ENCODE peak calls at places on chromosomes 12 and 14, in four cellular contexts. One of them, this sample, is unnamed.
A peak's percentile ranks its signal among the peaks of the same experiment; 100 is the strongest.

GRCh38 chr14:21071225-21072041 is 1.3 kb downstream of the ARHGEF40 start:
- DNase-seq in neuronal stem cell: peak; percentile 74
- DNase-seq in mesenchymal stem cell: peak; percentile 96
- DNase-seq in IMR-90: peak; percentile 95
- DNase-seq in this sample: peak; percentile 28

GRCh38 chr14:77014004-77014604 is 14.4 kb downstream of the IRF2BPL start:
- DNase-seq in neuronal stem cell: no peak
- DNase-seq in IMR-90: peak; percentile 47
- DNase-seq in mesenchymal stem cell: no peak
- DNase-seq in this sample: peak; percentile 83

GRCh38 chr12:72330784-72331183 is 58.6 kb downstream of the TRHDE start:
- DNase-seq in neuronal stem cell: no peak
- DNase-seq in IMR-90: no peak
- DNase-seq in mesenchymal stem cell: no peak
- DNase-seq in this sample: no peak

GRCh38 chr12:123119808-123120207 is 31.1 kb downstream of the PITPNM2 start:
- DNase-seq in neuronal stem cell: no peak
- DNase-seq in mesenchymal stem cell: no peak
- DNase-seq in IMR-90: no peak
- DNase-seq in this sample: peak; percentile 77

GRCh38 chr12:48000878-48001321 is 3.4 kb downstream of the COL2A1 start:
- DNase-seq in neuronal stem cell: peak; percentile 37
- DNase-seq in IMR-90: peak; percentile 47
- DNase-seq in mesenchymal stem cell: peak; percentile 63
- DNase-seq in this sample: peak; percentile 93

GRCh38 chr12:105506678-105507310 is 176.3 kb downstream of the C12orf75 start:
- DNase-seq in neuronal stem cell: no peak
- DNase-seq in IMR-90: no peak
- DNase-seq in mesenchymal stem cell: no peak
- DNase-seq in this sample: no peak

GRCh38 chr12:47787596-47788319 is 14.7 kb downstream of the SLC48A1 start:
- DNase-seq in mesenchymal stem cell: no peak
- DNase-seq in neuronal stem cell: no peak
- DNase-seq in IMR-90: no peak
- DNase-seq in this sample: no peak

GRCh38 chr12:16788888-16789790 is 183.2 kb upstream of the LMO3 start:
- DNase-seq in neuronal stem cell: peak; percentile 20
- DNase-seq in mesenchymal stem cell: no peak
- DNase-seq in IMR-90: no peak
- DNase-seq in this sample: no peak

GRCh38 chr14:71467419-71467818 is 464.8 kb upstream of the RGS6 start:
- DNase-seq in IMR-90: no peak
- DNase-seq in neuronal stem cell: no peak
- DNase-seq in mesenchymal stem cell: no peak
- DNase-seq in this sample: peak; percentile 41

GRCh38 chr14:75196468-75196867 is 20.1 kb upstream of the TMED10 start:
- DNase-seq in IMR-90: no peak
- DNase-seq in neuronal stem cell: no peak
- DNase-seq in mesenchymal stem cell: no peak
- DNase-seq in this sample: no peak

GRCh38 chr12:12689672-12690287 is 6.2 kb downstream of the GPR19 start:
- DNase-seq in mesenchymal stem cell: no peak
- DNase-seq in neuronal stem cell: no peak
- DNase-seq in IMR-90: peak; percentile 11
- DNase-seq in this sample: no peak

GRCh38 chr14:34797747-34798583 is 77.2 kb downstream of the BAZ1A start:
- DNase-seq in mesenchymal stem cell: no peak
- DNase-seq in IMR-90: no peak
- DNase-seq in neuronal stem cell: no peak
- DNase-seq in this sample: no peak

GRCh38 chr14:66539034-66539433 is 31.1 kb downstream of the GPHN start:
- DNase-seq in neuronal stem cell: no peak
- DNase-seq in mesenchymal stem cell: no peak
- DNase-seq in IMR-90: no peak
- DNase-seq in this sample: no peak

GRCh38 chr14:40113671-40114070 is 681.4 kb upstream of the FBXO33 start:
- DNase-seq in IMR-90: no peak
- DNase-seq in neuronal stem cell: no peak
- DNase-seq in mesenchymal stem cell: no peak
- DNase-seq in this sample: no peak

GRCh38 chr12:6072302-6072752 is 52.1 kb downstream of the VWF start:
- DNase-seq in IMR-90: peak; percentile 79
- DNase-seq in mesenchymal stem cell: peak; percentile 73
- DNase-seq in neuronal stem cell: no peak
- DNase-seq in this sample: peak; percentile 91

GRCh38 chr14:54220122-54220691 is 176.6 kb upstream of the CDKN3 start:
- DNase-seq in mesenchymal stem cell: peak; percentile 34
- DNase-seq in neuronal stem cell: no peak
- DNase-seq in IMR-90: no peak
- DNase-seq in this sample: no peak

GRCh38 chr14:65229431-65230286 is 127.3 kb upstream of the MAX start:
- DNase-seq in neuronal stem cell: peak; percentile 85
- DNase-seq in mesenchymal stem cell: peak; percentile 63
- DNase-seq in IMR-90: no peak
- DNase-seq in this sample: no peak

GRCh38 chr14:57709909-57710308 is 156.0 kb downstream of the SLC35F4 start:
- DNase-seq in neuronal stem cell: no peak
- DNase-seq in IMR-90: no peak
- DNase-seq in mesenchymal stem cell: no peak
- DNase-seq in this sample: no peak

GRCh38 chr14:54474232-54474793 is 14.5 kb downstream of the GMFB start:
- DNase-seq in neuronal stem cell: no peak
- DNase-seq in mesenchymal stem cell: no peak
- DNase-seq in IMR-90: peak; percentile 17
- DNase-seq in this sample: no peak

GRCh38 chr12:82174936-82175335 is 183.3 kb downstream of the CCDC59 start:
- DNase-seq in IMR-90: no peak
- DNase-seq in mesenchymal stem cell: no peak
- DNase-seq in neuronal stem cell: no peak
- DNase-seq in this sample: no peak

GRCh38 chr14:102234331-102235264 is 70.4 kb downstream of the MOK start:
- DNase-seq in IMR-90: no peak
- DNase-seq in mesenchymal stem cell: no peak
- DNase-seq in neuronal stem cell: no peak
- DNase-seq in this sample: no peak

GRCh38 chr14:102910442-102910841 is 12.0 kb upstream of the AMN start:
- DNase-seq in neuronal stem cell: no peak
- DNase-seq in IMR-90: no peak
- DNase-seq in mesenchymal stem cell: no peak
- DNase-seq in this sample: no peak

GRCh38 chr14:31568671-31569070 is 7.5 kb downstream of the NUBPL start:
- DNase-seq in neuronal stem cell: no peak
- DNase-seq in IMR-90: peak; percentile 61
- DNase-seq in mesenchymal stem cell: peak; percentile 66
- DNase-seq in this sample: peak; percentile 67

GRCh38 chr12:128829870-128830504 is 6.2 kb upstream of the SLC15A4 start:
- DNase-seq in neuronal stem cell: no peak
- DNase-seq in IMR-90: no peak
- DNase-seq in mesenchymal stem cell: no peak
- DNase-seq in this sample: peak; percentile 25

GRCh38 chr12:64600164-64600561 is 10.1 kb upstream of the RASSF3 start:
- DNase-seq in neuronal stem cell: no peak
- DNase-seq in IMR-90: no peak
- DNase-seq in mesenchymal stem cell: no peak
- DNase-seq in this sample: no peak

GRCh38 chr12:49364989-49365388 is 2.3 kb upstream of the SPATS2 start:
- DNase-seq in mesenchymal stem cell: peak; percentile 75
- DNase-seq in neuronal stem cell: no peak
- DNase-seq in IMR-90: peak; percentile 90
- DNase-seq in this sample: no peak

GRCh38 chr14:56741325-56741724 is 69.0 kb downstream of the OTX2 start:
- DNase-seq in neuronal stem cell: no peak
- DNase-seq in IMR-90: no peak
- DNase-seq in mesenchymal stem cell: no peak
- DNase-seq in this sample: no peak

DNA sequence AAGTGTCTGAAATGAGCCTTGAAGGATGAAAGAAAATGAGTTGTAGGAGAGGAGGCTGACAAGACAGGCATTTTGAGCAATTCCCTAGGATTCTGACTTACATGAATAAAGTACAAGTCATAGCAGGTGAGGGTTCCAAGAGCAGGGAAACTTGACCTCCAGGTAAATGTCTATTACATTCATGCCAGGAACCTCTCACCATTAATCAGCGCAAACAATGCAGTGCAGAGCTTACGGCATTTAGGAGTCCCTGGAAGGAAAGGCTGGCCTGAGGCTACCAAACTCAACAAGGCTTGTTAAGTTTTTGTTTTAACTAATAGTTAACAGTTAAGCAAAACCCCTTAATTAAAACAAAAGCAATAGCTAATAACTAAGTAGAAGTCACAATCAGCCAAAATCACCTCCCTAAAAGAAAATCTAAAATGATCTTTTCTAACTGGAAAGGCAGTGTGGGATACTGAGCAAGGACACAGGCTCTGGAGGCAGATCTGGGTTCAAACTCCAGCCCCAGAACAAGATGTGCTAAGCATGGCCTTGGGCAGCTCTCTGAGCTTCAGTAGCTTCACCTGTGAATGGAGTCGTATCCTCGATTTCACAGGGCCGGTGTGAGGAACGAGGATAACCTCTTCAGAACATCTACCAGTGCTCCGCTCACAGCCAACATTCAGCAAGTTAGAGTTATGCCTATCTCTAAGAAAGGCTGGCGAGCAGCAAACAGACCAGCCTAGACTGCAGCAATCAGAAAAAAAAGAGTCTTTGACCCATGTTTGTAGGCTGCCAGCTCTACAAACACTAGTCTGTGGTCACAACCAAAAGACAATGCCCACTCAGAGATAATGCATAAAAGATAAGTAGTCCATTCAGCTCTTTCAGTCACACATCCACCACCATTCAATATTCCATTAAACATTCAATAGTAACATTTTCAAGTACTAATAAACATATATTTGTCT is 16.9 kb downstream of the PPTC7 start:
- DNase-seq in mesenchymal stem cell: no peak
- DNase-seq in IMR-90: no peak
- DNase-seq in neuronal stem cell: no peak
- DNase-seq in this sample: peak; percentile 85
- H3K4me3 ChIP-seq in mesenchymal stem cell: no peak overlapping the region
- H3K4me3 ChIP-seq in IMR-90: no peak overlapping the region
- H3K4me3 ChIP-seq in neuronal stem cell: no peak overlapping the region
- H3K4me3 ChIP-seq in this sample: no peak overlapping the region

GRCh38 chr14:82635931-82636330 is 1102.3 kb upstream of the SEL1L start:
- DNase-seq in mesenchymal stem cell: no peak
- DNase-seq in neuronal stem cell: no peak
- DNase-seq in IMR-90: no peak
- DNase-seq in this sample: no peak

GRCh38 chr14:82641050-82641540 is 1107.4 kb upstream of the SEL1L start:
- DNase-seq in IMR-90: no peak
- DNase-seq in neuronal stem cell: no peak
- DNase-seq in mesenchymal stem cell: no peak
- DNase-seq in this sample: no peak

GRCh38 chr14:82642425-82642824 is 1108.8 kb upstream of the SEL1L start:
- DNase-seq in mesenchymal stem cell: peak; percentile 35
- DNase-seq in neuronal stem cell: no peak
- DNase-seq in IMR-90: no peak
- DNase-seq in this sample: peak; percentile 10

DNA sequence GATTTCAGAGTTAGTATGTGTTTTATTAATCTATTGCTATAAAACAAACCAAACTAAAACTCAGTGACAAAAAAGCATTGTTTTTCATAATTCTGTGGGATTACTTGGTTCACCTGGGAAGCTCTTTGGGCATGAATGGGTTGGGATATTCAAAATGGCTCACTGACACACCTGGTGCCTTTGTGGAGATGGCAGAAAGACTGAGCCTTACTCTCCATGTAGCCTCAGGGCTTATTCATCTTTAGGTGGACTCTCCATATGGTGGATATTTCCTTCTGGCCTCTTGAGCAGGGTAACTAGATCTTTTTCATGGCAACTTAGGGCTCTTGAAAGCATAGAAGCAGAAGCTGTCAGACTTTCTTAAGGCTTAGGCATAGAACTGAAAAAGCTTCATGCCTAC is 1102.8 kb upstream of the SEL1L start:
- DNase-seq in mesenchymal stem cell: no peak
- DNase-seq in IMR-90: no peak
- DNase-seq in neuronal stem cell: no peak
- DNase-seq in this sample: no peak
- H3K14ac ChIP-seq in mesenchymal stem cell: no peak overlapping the region
- H3K14ac ChIP-seq in IMR-90: no peak overlapping the region
- H3K14ac ChIP-seq in neuronal stem cell: no peak overlapping the region
- H3K14ac ChIP-seq in this sample: no peak overlapping the region

GRCh38 chr14:89357655-89358297 is 59.3 kb downstream of the FOXN3 start:
- DNase-seq in neuronal stem cell: no peak
- DNase-seq in mesenchymal stem cell: no peak
- DNase-seq in IMR-90: no peak
- DNase-seq in this sample: no peak
- H3K23ac ChIP-seq in neuronal stem cell: no peak overlapping the region
- H3K23ac ChIP-seq in mesenchymal stem cell: no peak overlapping the region
- H3K23ac ChIP-seq in IMR-90: no peak overlapping the region
- H3K23ac ChIP-seq in this sample: no peak overlapping the region

GRCh38 chr14:68974759-68975347 is 4.2 kb downstream of the ACTN1 start:
- DNase-seq in mesenchymal stem cell: no peak
- DNase-seq in neuronal stem cell: no peak
- DNase-seq in IMR-90: no peak
- DNase-seq in this sample: no peak
- H3K4me3 ChIP-seq in mesenchymal stem cell: peak overlapping the region; percentile 48
- H3K4me3 ChIP-seq in neuronal stem cell: no peak overlapping the region
- H3K4me3 ChIP-seq in IMR-90: no peak overlapping the region
- H3K4me3 ChIP-seq in this sample: no peak overlapping the region

GRCh38 chr12:115464008-115464672 is 780.2 kb upstream of the TBX3 start:
- DNase-seq in IMR-90: no peak
- DNase-seq in neuronal stem cell: no peak
- DNase-seq in mesenchymal stem cell: no peak
- DNase-seq in this sample: no peak
- H3K14ac ChIP-seq in IMR-90: no peak overlapping the region
- H3K14ac ChIP-seq in neuronal stem cell: no peak overlapping the region
- H3K14ac ChIP-seq in mesenchymal stem cell: no peak overlapping the region
- H3K14ac ChIP-seq in this sample: no peak overlapping the region

GRCh38 chr12:110453569-110454296 is 3.6 kb upstream of the ARPC3 start:
- DNase-seq in IMR-90: no peak
- DNase-seq in neuronal stem cell: no peak
- DNase-seq in mesenchymal stem cell: no peak
- DNase-seq in this sample: no peak

GRCh38 chr12:110451263-110451662 is 1.1 kb upstream of the ARPC3 start:
- DNase-seq in mesenchymal stem cell: no peak
- DNase-seq in IMR-90: no peak
- DNase-seq in neuronal stem cell: no peak
- DNase-seq in this sample: no peak

GRCh38 chr12:110444455-110444854 is 5.7 kb downstream of the ARPC3 start:
- DNase-seq in mesenchymal stem cell: no peak
- DNase-seq in neuronal stem cell: no peak
- DNase-seq in IMR-90: no peak
- DNase-seq in this sample: no peak

GRCh38 chr12:110449799-110450497 is at the start of gene ARPC3:
- DNase-seq in IMR-90: peak; percentile 92
- DNase-seq in mesenchymal stem cell: peak; percentile 95
- DNase-seq in neuronal stem cell: peak; percentile 84
- DNase-seq in this sample: peak; percentile 97
- H3K23ac ChIP-seq in IMR-90: peak within 1 kb of the TSS; percentile 90
- H3K23ac ChIP-seq in mesenchymal stem cell: no peak within 1 kb of the TSS
- H3K23ac ChIP-seq in neuronal stem cell: peak within 1 kb of the TSS; percentile 93
- H3K23ac ChIP-seq in this sample: no peak within 1 kb of the TSS

This sample was measured in trophoblast cell.